ENCODE peak calls at places on chromosomes 12 and 14, in five cellular contexts. T is A549, C is K562, I is WTC11, A is GM12878. V is an unnamed sample.

GRCh38 chr12:111429760-111430417 is 24.2 kb downstream of the SH2B3 start:
- DNase-seq in T (no peak), C (no peak), I (no peak), A (no peak), V (no peak)

GRCh38 chr12:50862316-50862715 is 19.6 kb downstream of the TMPRSS12 start:
- DNase-seq in T (peak), C (peak), I (no peak), A (no peak), V (no peak)

GRCh38 chr12:54996235-54996634 is 11.7 kb upstream of the TESPA1 start:
- DNase-seq in T (no peak), C (no peak), I (no peak), A (no peak), V (no peak)

GRCh38 chr12:49345840-49346658 is 639 bp upstream of the DNAJC22 start:
- DNase-seq in T (no peak), C (no peak), I (peak), A (no peak), V (no peak)

GRCh38 chr12:80230068-80230467 is 130.7 kb downstream of the OTOGL start:
- DNase-seq in T (no peak), C (no peak), I (peak), A (no peak), V (no peak)

GRCh38 chr12:5685935-5686334 is 254.0 kb downstream of the NTF3 start:
- DNase-seq in T (no peak), C (no peak), I (no peak), A (no peak), V (no peak)

GRCh38 chr14:92033912-92034687 is 5.8 kb downstream of the TRIP11 start:
- DNase-seq in T (no peak), C (no peak), I (no peak), A (no peak), V (peak)

GRCh38 chr12:11746024-11746771 is 96.7 kb downstream of the ETV6 start:
- DNase-seq in T (peak), C (peak), I (no peak), A (peak), V (no peak)

GRCh38 chr14:92513204-92513965 is at the start of gene RIN3:
- DNase-seq in T (peak), C (no peak), I (peak), A (no peak), V (peak)

GRCh38 chr14:70332015-70332414 is 27.5 kb downstream of the COX16 start:
- DNase-seq in T (no peak), C (no peak), I (no peak), A (no peak), V (no peak)

GRCh38 chr12:27751386-27752047 is 28.5 kb upstream of the KLHL42 start:
- DNase-seq in T (peak), C (peak), I (no peak), A (no peak), V (no peak)

GRCh38 chr14:104582649-104583048 is 3.1 kb downstream of the C14orf180 start:
- DNase-seq in T (no peak), C (peak), I (no peak), A (no peak), V (no peak)

GRCh38 chr14:23321572-23322547 is 603 bp downstream of the PABPN1 start:
- DNase-seq in T (peak), C (peak), I (peak), A (no peak), V (peak)

GRCh38 chr14:103129301-103130016 is 6.2 kb downstream of the TNFAIP2 start:
- DNase-seq in T (no peak), C (no peak), I (no peak), A (no peak), V (no peak)

GRCh38 chr14:97113339-97113738 is 316.2 kb downstream of the VRK1 start:
- DNase-seq in T (peak), C (no peak), I (no peak), A (no peak), V (no peak)

GRCh38 chr14:81311128-81311527 is 89.0 kb downstream of the STON2 start:
- DNase-seq in T (no peak), C (no peak), I (no peak), A (no peak), V (no peak)

GRCh38 chr14:58100735-58101368 is 51.2 kb downstream of the ARMH4 start:
- DNase-seq in T (no peak), C (no peak), I (no peak), A (no peak), V (no peak)

GRCh38 chr12:56629459-56630179 is 507 bp downstream of the BAZ2A start:
- DNase-seq in T (peak), C (peak), I (no peak), A (no peak), V (no peak)

GRCh38 chr12:109813810-109814416 is 19.3 kb downstream of the TRPV4 start:
- DNase-seq in T (no peak), C (no peak), I (no peak), A (no peak), V (no peak)

GRCh38 chr12:104219361-104219892 is 3.8 kb downstream of the TXNRD1 start:
- DNase-seq in T (peak), C (peak), I (no peak), A (no peak), V (peak)

GRCh38 chr12:96314723-96315122 is 85.5 kb downstream of the CDK17 start:
- DNase-seq in T (no peak), C (peak), I (no peak), A (no peak), V (no peak)

GRCh38 chr12:97637770-97638169 is 175.2 kb downstream of the RMST start:
- DNase-seq in T (no peak), C (no peak), I (no peak), A (no peak), V (no peak)

GRCh38 chr12:31861360-31861759 is 97.9 kb upstream of the RESF1 start:
- DNase-seq in T (no peak), C (no peak), I (no peak), A (no peak), V (no peak)

GRCh38 chr14:49940805-49941421 is 48.0 kb downstream of the ARF6 start:
- DNase-seq in T (peak), C (no peak), I (no peak), A (no peak), V (no peak)

DNA sequence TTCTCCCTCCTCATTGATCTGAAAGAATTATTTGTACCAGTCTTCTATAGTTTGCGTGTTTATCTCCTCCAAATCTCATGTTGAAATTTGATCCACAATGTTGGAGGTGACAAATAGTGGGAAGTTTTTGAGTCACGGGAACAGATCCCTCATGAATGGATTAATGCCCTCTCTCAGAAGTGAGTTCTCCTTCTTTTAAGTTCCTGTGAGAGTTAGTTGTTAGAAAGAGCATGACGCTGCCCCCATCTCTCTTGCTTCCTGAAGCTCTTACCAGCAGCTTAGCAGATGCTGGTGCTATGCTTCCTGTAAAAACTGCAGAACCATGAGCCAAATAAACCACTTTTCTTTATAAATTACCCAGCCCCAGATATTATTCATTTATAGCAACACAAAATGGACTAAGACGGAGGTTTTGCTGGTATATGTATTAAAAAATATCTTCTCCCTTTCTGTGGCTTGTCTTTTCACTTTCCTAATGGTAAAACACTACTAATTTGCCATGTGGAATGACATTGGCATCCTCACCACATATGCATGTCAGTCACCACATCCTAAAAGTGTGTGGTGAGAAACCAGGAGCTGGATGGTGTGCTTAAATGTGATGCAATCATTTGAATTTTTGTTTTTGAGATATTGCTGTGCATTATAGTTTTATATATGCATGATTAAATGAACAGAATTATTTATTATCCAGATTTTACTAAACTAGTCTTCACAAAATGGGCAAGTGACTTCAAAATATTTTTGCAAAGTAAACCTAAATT is 449.3 kb downstream of the ADAMTS20 start:
- DNase-seq in T (no peak), C (no peak), I (no peak), A (no peak), V (no peak)
- TF ChIP-seq ESRRA in T (no peak), C (no peak), I (no peak), A (no peak), V (no peak)

GRCh38 chr12:124389537-124390441 is 94.9 kb downstream of the RFLNA start:
- DNase-seq in T (peak), C (no peak), I (peak), A (no peak), V (peak)
- TF ChIP-seq ESRRA in T (peak), C (no peak), I (no peak), A (no peak), V (no peak)

GRCh38 chr12:107912421-107913004 is 138.0 kb downstream of the ASCL4 start:
- DNase-seq in T (peak), C (peak), I (peak), A (no peak), V (no peak)
- TF ChIP-seq ESRRA in T (no peak), C (no peak), I (no peak), A (no peak), V (no peak)

DNA sequence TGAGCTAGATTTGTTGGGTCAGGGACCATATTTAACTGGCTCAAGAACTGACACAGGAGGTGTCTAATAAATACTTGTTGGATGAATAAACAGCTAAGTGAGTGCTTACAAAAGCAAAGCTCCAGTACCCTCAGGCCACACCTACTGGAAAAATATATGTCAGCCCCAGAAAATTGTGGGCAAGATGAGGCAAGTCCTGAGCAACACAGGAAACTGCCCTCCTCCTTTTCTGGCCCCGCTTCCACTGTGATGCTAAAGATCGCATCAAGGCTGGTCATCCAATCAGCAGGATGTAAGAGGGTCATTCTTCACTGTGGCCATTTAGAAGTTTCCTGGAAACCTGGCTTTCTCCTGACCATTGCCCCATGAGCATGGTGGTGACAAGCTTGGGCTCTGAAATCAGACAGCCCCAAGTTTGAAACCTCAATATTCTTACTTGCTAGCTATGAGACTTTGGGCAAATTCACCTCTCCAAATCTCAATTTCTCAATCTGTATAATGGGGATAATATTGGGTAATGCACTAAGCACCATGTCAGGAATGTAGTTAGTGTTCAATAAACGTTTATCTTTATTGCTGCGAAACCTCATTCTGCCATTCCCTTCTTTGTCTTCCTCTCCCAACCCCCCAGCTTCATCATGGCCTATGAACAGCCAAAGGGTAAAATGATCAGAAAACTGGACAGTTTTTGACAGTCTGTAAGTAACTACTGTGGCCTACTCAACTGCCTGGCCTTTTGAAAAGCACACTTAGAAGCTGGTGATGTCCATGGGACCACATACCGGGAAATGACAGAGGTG is 139.3 kb upstream of the PZP start:
- DNase-seq in T (no peak), C (no peak), I (no peak), A (no peak), V (no peak)
- TF ChIP-seq ESRRA in T (no peak), C (no peak), I (no peak), A (no peak), V (no peak)

GRCh38 chr12:93167841-93168492 is 209.8 kb upstream of the NUDT4 start:
- DNase-seq in T (no peak), C (no peak), I (peak), A (peak), V (peak)
- TF ChIP-seq ESRRA in T (no peak), C (no peak), I (no peak), A (no peak), V (no peak)

DNA sequence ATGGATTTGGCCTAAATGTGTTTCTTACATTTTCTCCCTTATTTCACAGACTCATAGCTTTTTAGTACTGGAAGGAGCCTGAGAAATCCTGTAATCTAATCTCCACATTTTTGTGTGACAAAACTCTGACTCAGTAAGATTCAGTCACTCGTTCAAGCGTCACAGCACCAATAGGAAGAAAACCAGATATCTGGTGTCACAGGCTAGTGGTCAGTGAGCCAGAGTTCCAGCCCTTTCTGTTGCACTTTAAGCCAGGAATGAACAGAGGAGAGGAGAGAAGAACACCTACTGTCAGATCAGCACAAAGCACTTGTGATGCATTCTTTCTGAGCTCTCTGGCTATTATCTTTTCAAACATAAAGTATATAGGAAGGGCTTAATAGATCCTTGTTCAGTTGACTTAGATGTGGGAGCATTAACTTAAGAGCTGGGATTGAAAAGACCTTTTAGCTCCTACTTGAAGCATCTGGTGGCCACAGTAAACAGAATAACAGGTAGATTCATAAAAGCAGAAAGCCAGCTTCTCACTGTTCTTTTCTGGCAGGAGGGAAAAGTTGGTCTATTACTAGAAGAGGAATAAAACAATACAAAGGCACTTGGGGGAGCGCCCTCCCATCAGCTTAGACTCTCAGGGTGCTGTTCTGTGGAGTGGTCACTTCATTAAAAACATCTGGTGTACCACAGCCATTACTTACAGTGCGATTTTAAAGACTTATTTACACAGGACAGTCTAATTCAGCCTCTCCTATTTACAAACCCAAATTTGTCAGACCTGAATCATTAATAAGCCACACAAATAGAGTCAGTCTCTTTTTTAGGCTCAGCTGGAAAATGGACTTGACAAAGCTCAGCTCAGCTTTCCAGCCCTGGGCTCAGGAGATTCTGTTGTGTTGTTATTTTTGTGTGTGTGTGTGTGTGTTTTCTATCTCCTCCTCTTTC is 12.2 kb upstream of the NID2 start:
- DNase-seq in T (peak), C (no peak), I (no peak), A (no peak), V (peak)
- TF ChIP-seq ESRRA in T (no peak), C (no peak), I (no peak), A (no peak), V (no peak)

GRCh38 chr12:70646850-70647249 is 9.6 kb upstream of the PTPRB start:
- DNase-seq in T (no peak), C (no peak), I (no peak), A (no peak), V (no peak)

GRCh38 chr12:70643927-70644326 is 6.7 kb upstream of the PTPRB start:
- DNase-seq in T (no peak), C (no peak), I (no peak), A (no peak), V (no peak)

GRCh38 chr12:70644836-70645235 is 7.6 kb upstream of the PTPRB start:
- DNase-seq in T (peak), C (no peak), I (no peak), A (no peak), V (no peak)

GRCh38 chr12:70648191-70648590 is 11.0 kb upstream of the PTPRB start:
- DNase-seq in T (no peak), C (no peak), I (no peak), A (no peak), V (no peak)

DNA sequence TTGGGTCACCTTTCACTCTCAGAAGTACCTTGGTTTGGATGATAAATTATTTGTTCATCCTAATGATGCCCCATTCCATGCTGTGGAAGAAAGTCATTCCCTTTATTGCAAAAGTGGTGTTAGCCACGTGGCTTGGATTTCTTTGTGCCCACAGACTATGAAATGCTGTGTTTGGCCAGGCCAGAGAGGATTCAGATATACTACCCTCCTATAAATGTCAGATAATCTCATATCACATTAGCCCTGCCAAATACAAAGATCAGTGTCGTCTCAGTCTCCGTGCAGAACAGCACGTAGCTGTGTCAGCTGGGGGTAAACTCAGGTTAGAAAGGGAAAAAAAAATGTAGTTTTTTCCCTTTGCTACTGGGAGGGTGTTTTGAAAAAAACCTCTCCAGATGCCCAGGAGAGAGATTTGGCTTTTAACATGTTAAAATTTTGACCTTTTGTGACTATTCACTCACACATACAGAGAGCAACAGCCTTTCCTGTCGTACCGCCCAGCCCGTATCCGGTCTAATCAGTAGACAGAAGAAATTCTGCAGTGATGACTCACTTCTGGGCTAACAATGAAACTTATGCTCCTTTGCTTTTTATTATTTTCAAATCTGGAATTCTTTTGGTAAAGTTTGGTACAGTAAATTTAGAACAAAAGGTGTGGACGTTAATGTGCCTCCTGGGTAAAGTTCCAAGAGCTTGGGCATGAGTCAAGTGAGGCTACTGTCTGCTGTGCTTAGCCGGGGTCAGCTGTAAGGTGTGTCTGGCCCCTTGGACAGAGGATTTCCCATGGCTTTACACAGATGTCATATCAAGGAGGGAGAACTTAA is 8.5 kb upstream of the PTPRB start:
- DNase-seq in T (peak), C (peak), I (no peak), A (no peak), V (peak)
- TF ChIP-seq ESRRA in T (no peak), C (no peak), I (no peak), A (no peak), V (no peak)

GRCh38 chr14:100532154-100532915 is 54.9 kb downstream of the BEGAIN start:
- DNase-seq in T (no peak), C (no peak), I (peak), A (no peak), V (no peak)
- TF ChIP-seq ESRRA in T (no peak), C (no peak), I (no peak), A (no peak), V (no peak)

V was measured in HepG2.